ENCODE peak calls at places on chromosomes 5 and 9, in five cellular contexts. One of them, this sample, is unnamed.

GRCh38 chr5:14597080-14597479 is 15.5 kb downstream of the OTULINL start:
- DNase-seq in fibroblast of mammary gland: no peak
- DNase-seq in hypothalamus: no peak
- DNase-seq in uterus: no peak
- DNase-seq in A549: no peak
- DNase-seq in this sample: no peak

GRCh38 chr5:149313151-149313841 is 32.0 kb upstream of the GRPEL2 start:
- DNase-seq in A549: no peak
- DNase-seq in fibroblast of mammary gland: no peak
- DNase-seq in uterus: no peak
- DNase-seq in hypothalamus: no peak
- DNase-seq in this sample: no peak

GRCh38 chr9:13244190-13244589 is 35.3 kb downstream of the MPDZ start:
- DNase-seq in fibroblast of mammary gland: no peak
- DNase-seq in hypothalamus: no peak
- DNase-seq in uterus: no peak
- DNase-seq in A549: no peak
- DNase-seq in this sample: no peak

GRCh38 chr5:73759771-73760170 is 133.8 kb downstream of the ARHGEF28 start:
- DNase-seq in hypothalamus: no peak
- DNase-seq in fibroblast of mammary gland: no peak
- DNase-seq in uterus: no peak
- DNase-seq in A549: no peak
- DNase-seq in this sample: no peak

GRCh38 chr5:103674739-103675138 is 112.2 kb upstream of the NUDT12 start:
- DNase-seq in hypothalamus: no peak
- DNase-seq in A549: no peak
- DNase-seq in fibroblast of mammary gland: peak; percentile 31
- DNase-seq in uterus: no peak
- DNase-seq in this sample: no peak

GRCh38 chr5:113989913-113990305 is 372.0 kb upstream of the KCNN2 start:
- DNase-seq in hypothalamus: no peak
- DNase-seq in uterus: no peak
- DNase-seq in A549: no peak
- DNase-seq in fibroblast of mammary gland: no peak
- DNase-seq in this sample: no peak

GRCh38 chr5:139696894-139697658 is 48.9 kb downstream of the CXXC5 start:
- DNase-seq in fibroblast of mammary gland: peak; percentile 81
- DNase-seq in hypothalamus: peak; percentile 73
- DNase-seq in uterus: peak; percentile 82
- DNase-seq in A549: no peak
- DNase-seq in this sample: peak; percentile 71

GRCh38 chr5:137310051-137310730 is 188.9 kb downstream of the SPOCK1 start:
- DNase-seq in A549: peak; percentile 44
- DNase-seq in fibroblast of mammary gland: peak; percentile 95
- DNase-seq in uterus: no peak
- DNase-seq in hypothalamus: no peak
- DNase-seq in this sample: no peak

GRCh38 chr5:55582256-55582655 is 47.5 kb upstream of the PLPP1 start:
- DNase-seq in fibroblast of mammary gland: no peak
- DNase-seq in A549: no peak
- DNase-seq in uterus: no peak
- DNase-seq in hypothalamus: no peak
- DNase-seq in this sample: no peak

GRCh38 chr5:57937501-57937900 is 454.9 kb upstream of the ACTBL2 start:
- DNase-seq in uterus: no peak
- DNase-seq in fibroblast of mammary gland: peak; percentile 45
- DNase-seq in hypothalamus: no peak
- DNase-seq in A549: no peak
- DNase-seq in this sample: no peak

GRCh38 chr9:18237776-18238175 is 236.2 kb upstream of the ADAMTSL1 start:
- DNase-seq in A549: no peak
- DNase-seq in uterus: no peak
- DNase-seq in hypothalamus: no peak
- DNase-seq in fibroblast of mammary gland: no peak
- DNase-seq in this sample: no peak

GRCh38 chr9:91495450-91495849 is 71.8 kb upstream of the NFIL3 start:
- DNase-seq in hypothalamus: no peak
- DNase-seq in A549: no peak
- DNase-seq in fibroblast of mammary gland: peak; percentile 90
- DNase-seq in uterus: no peak
- DNase-seq in this sample: no peak

GRCh38 chr5:100827481-100827889 is 75.6 kb downstream of the ST8SIA4 start:
- DNase-seq in A549: no peak
- DNase-seq in fibroblast of mammary gland: peak; percentile 5
- DNase-seq in uterus: no peak
- DNase-seq in hypothalamus: no peak
- DNase-seq in this sample: no peak

GRCh38 chr9:86405926-86406325 is 51.7 kb upstream of the TUT7 start:
- DNase-seq in hypothalamus: no peak
- DNase-seq in fibroblast of mammary gland: peak; percentile 98
- DNase-seq in A549: peak; percentile 45
- DNase-seq in uterus: peak; percentile 55
- DNase-seq in this sample: no peak

This sample was measured in HuH-7.5.